ENCODE peak calls at places on chromosomes 2 and 18, in nine cellular contexts. One of them, this sample, is unnamed.

GRCh38 chr2:96163768-96164429 is 18.7 kb upstream of the DUSP2 start:
- DNase-seq in amygdala: no peak
- DNase-seq in NCI-H2171 treated with DMSO at 0.1 percent for 48 hours: no peak
- DNase-seq in GF-D8: no peak
- DNase-seq in neural progenitor cell: no peak
- DNase-seq in central memory CD4-positive, alpha-beta T cell: peak; percentile 37
- DNase-seq in retina: peak; percentile 57
- DNase-seq in KBM-7: no peak
- DNase-seq in K562: no peak
- DNase-seq in this sample: peak; percentile 47

GRCh38 chr18:23547306-23547705 is 39.0 kb downstream of the NPC1 start:
- DNase-seq in NCI-H2171 treated with DMSO at 0.1 percent for 48 hours: no peak
- DNase-seq in central memory CD4-positive, alpha-beta T cell: no peak
- DNase-seq in retina: no peak
- DNase-seq in K562: no peak
- DNase-seq in neural progenitor cell: no peak
- DNase-seq in amygdala: no peak
- DNase-seq in KBM-7: no peak
- DNase-seq in GF-D8: no peak
- DNase-seq in this sample: no peak

GRCh38 chr2:92073815-92074548 is 2797.2 kb upstream of the TEKT4 start:
- DNase-seq in central memory CD4-positive, alpha-beta T cell: no peak
- DNase-seq in neural progenitor cell: no peak
- DNase-seq in retina: no peak
- DNase-seq in amygdala: no peak
- DNase-seq in K562: peak; percentile 1
- DNase-seq in KBM-7: no peak
- DNase-seq in NCI-H2171 treated with DMSO at 0.1 percent for 48 hours: no peak
- DNase-seq in GF-D8: no peak
- DNase-seq in this sample: no peak

GRCh38 chr2:72141881-72142742 is 5.5 kb downstream of the CYP26B1 start:
- DNase-seq in central memory CD4-positive, alpha-beta T cell: no peak
- DNase-seq in neural progenitor cell: no peak
- DNase-seq in GF-D8: no peak
- DNase-seq in retina: no peak
- DNase-seq in K562: no peak
- DNase-seq in amygdala: no peak
- DNase-seq in NCI-H2171 treated with DMSO at 0.1 percent for 48 hours: no peak
- DNase-seq in KBM-7: no peak
- DNase-seq in this sample: peak; percentile 70

GRCh38 chr2:237012577-237013237 is 73.0 kb upstream of the COPS8 start:
- DNase-seq in amygdala: no peak
- DNase-seq in NCI-H2171 treated with DMSO at 0.1 percent for 48 hours: no peak
- DNase-seq in retina: no peak
- DNase-seq in neural progenitor cell: no peak
- DNase-seq in K562: no peak
- DNase-seq in KBM-7: no peak
- DNase-seq in central memory CD4-positive, alpha-beta T cell: no peak
- DNase-seq in GF-D8: no peak
- DNase-seq in this sample: no peak

GRCh38 chr2:109383505-109384307 is 230.1 kb downstream of the SEPTIN10 start:
- DNase-seq in K562: no peak
- DNase-seq in GF-D8: no peak
- DNase-seq in neural progenitor cell: no peak
- DNase-seq in NCI-H2171 treated with DMSO at 0.1 percent for 48 hours: no peak
- DNase-seq in amygdala: no peak
- DNase-seq in central memory CD4-positive, alpha-beta T cell: no peak
- DNase-seq in retina: no peak
- DNase-seq in KBM-7: no peak
- DNase-seq in this sample: peak; percentile 49

GRCh38 chr2:43088148-43089073 is 138.0 kb downstream of the ZFP36L2 start:
- DNase-seq in GF-D8: no peak
- DNase-seq in neural progenitor cell: no peak
- DNase-seq in central memory CD4-positive, alpha-beta T cell: no peak
- DNase-seq in KBM-7: no peak
- DNase-seq in amygdala: no peak
- DNase-seq in retina: no peak
- DNase-seq in K562: no peak
- DNase-seq in NCI-H2171 treated with DMSO at 0.1 percent for 48 hours: peak; percentile 5
- DNase-seq in this sample: no peak

GRCh38 chr2:14661163-14661562 is 28.6 kb downstream of the LRATD1 start:
- DNase-seq in NCI-H2171 treated with DMSO at 0.1 percent for 48 hours: no peak
- DNase-seq in GF-D8: no peak
- DNase-seq in neural progenitor cell: no peak
- DNase-seq in retina: no peak
- DNase-seq in K562: no peak
- DNase-seq in central memory CD4-positive, alpha-beta T cell: no peak
- DNase-seq in KBM-7: no peak
- DNase-seq in amygdala: no peak
- DNase-seq in this sample: peak; percentile 4

GRCh38 chr2:238286551-238286950 is 1.9 kb downstream of the PER2 start:
- DNase-seq in neural progenitor cell: no peak
- DNase-seq in GF-D8: peak; percentile 46
- DNase-seq in retina: no peak
- DNase-seq in K562: no peak
- DNase-seq in central memory CD4-positive, alpha-beta T cell: no peak
- DNase-seq in amygdala: no peak
- DNase-seq in KBM-7: no peak
- DNase-seq in NCI-H2171 treated with DMSO at 0.1 percent for 48 hours: peak; percentile 19
- DNase-seq in this sample: no peak

GRCh38 chr2:19649785-19650380 is 251.9 kb downstream of the TTC32 start:
- DNase-seq in neural progenitor cell: no peak
- DNase-seq in GF-D8: no peak
- DNase-seq in retina: no peak
- DNase-seq in KBM-7: no peak
- DNase-seq in K562: no peak
- DNase-seq in amygdala: no peak
- DNase-seq in NCI-H2171 treated with DMSO at 0.1 percent for 48 hours: no peak
- DNase-seq in central memory CD4-positive, alpha-beta T cell: no peak
- DNase-seq in this sample: no peak

GRCh38 chr2:106531676-106532075 is 44.5 kb downstream of the CD8B2 start:
- DNase-seq in retina: no peak
- DNase-seq in amygdala: no peak
- DNase-seq in neural progenitor cell: peak; percentile 22
- DNase-seq in GF-D8: no peak
- DNase-seq in K562: no peak
- DNase-seq in central memory CD4-positive, alpha-beta T cell: no peak
- DNase-seq in NCI-H2171 treated with DMSO at 0.1 percent for 48 hours: no peak
- DNase-seq in KBM-7: no peak
- DNase-seq in this sample: no peak

GRCh38 chr18:58716046-58716766 is 44.9 kb downstream of the MALT1 start:
- DNase-seq in NCI-H2171 treated with DMSO at 0.1 percent for 48 hours: no peak
- DNase-seq in central memory CD4-positive, alpha-beta T cell: peak; percentile 31
- DNase-seq in neural progenitor cell: no peak
- DNase-seq in K562: no peak
- DNase-seq in retina: no peak
- DNase-seq in KBM-7: peak; percentile 20
- DNase-seq in amygdala: no peak
- DNase-seq in GF-D8: no peak
- DNase-seq in this sample: no peak

GRCh38 chr2:173235947-173236803 is 118.5 kb upstream of the CDCA7 start:
- DNase-seq in central memory CD4-positive, alpha-beta T cell: no peak
- DNase-seq in GF-D8: no peak
- DNase-seq in NCI-H2171 treated with DMSO at 0.1 percent for 48 hours: no peak
- DNase-seq in KBM-7: no peak
- DNase-seq in neural progenitor cell: peak; percentile 69
- DNase-seq in retina: no peak
- DNase-seq in K562: no peak
- DNase-seq in amygdala: no peak
- DNase-seq in this sample: peak; percentile 70

GRCh38 chr18:45785015-45785597 is 40.4 kb upstream of the SIGLEC15 start:
- DNase-seq in NCI-H2171 treated with DMSO at 0.1 percent for 48 hours: no peak
- DNase-seq in central memory CD4-positive, alpha-beta T cell: no peak
- DNase-seq in K562: no peak
- DNase-seq in retina: no peak
- DNase-seq in amygdala: no peak
- DNase-seq in GF-D8: no peak
- DNase-seq in neural progenitor cell: no peak
- DNase-seq in KBM-7: no peak
- DNase-seq in this sample: no peak